ENCODE peak calls at places on chromosomes 5 and 9, in seven cellular contexts. G, U, P, I, X, Z and K are unnamed samples.

GRCh38 chr9:120259100-120259499 is 320.9 kb downstream of the CDK5RAP2 start:
- DNase-seq in G (no peak), Z (no peak), X (no peak), P (no peak), U (no peak), I (no peak), K (no peak)

GRCh38 chr9:119675951-119676350 is 306.7 kb upstream of the BRINP1 start:
- DNase-seq in G (no peak), P (no peak), I (no peak), U (no peak), X (no peak), Z (no peak), K (no peak)

GRCh38 chr9:106648799-106649198 is 214.2 kb upstream of the ZNF462 start:
- DNase-seq in U (no peak), Z (no peak), G (no peak), I (no peak), X (no peak), P (no peak), K (no peak)

GRCh38 chr9:124911766-124912165 is 29.1 kb downstream of the GOLGA1 start:
- DNase-seq in Z (no peak), X (no peak), P (no peak), I (no peak), G (no peak), U (no peak), K (no peak)

GRCh38 chr9:21558627-21559401 is 76.7 kb upstream of the IFNE start:
- DNase-seq in U (no peak), P (no peak), G (no peak), I (no peak), X (no peak), Z (no peak), K (no peak)

GRCh38 chr5:150593593-150593992 is 46.9 kb upstream of the SYNPO start:
- DNase-seq in Z (no peak), P (no peak), U (no peak), I (no peak), G (no peak), X (no peak), K (no peak)

GRCh38 chr9:128860937-128861336 is 20.8 kb downstream of the KYAT1 start:
- DNase-seq in X (no peak), G (no peak), P (no peak), Z (no peak), U (no peak), I (no peak), K (no peak)

GRCh38 chr9:68780735-68781134 is 75.7 kb downstream of the PIP5K1B start:
- DNase-seq in G (no peak), I (no peak), U (no peak), Z (no peak), X (no peak), P (no peak), K (no peak)

GRCh38 chr9:34143116-34143515 is 16.6 kb upstream of the DCAF12 start:
- DNase-seq in G (no peak), X (no peak), Z (no peak), U (no peak), P (no peak), I (no peak), K (no peak)

GRCh38 chr9:34145165-34145564 is 18.7 kb upstream of the DCAF12 start:
- DNase-seq in G (no peak), P (no peak), Z (no peak), U (no peak), I (no peak), X (peak; percentile 32), K (no peak)

GRCh38 chr9:34140853-34141252 is 14.4 kb upstream of the DCAF12 start:
- DNase-seq in G (no peak), I (no peak), Z (no peak), X (no peak), P (no peak), U (no peak), K (no peak)

GRCh38 chr9:34134521-34134920 is 8.0 kb upstream of the DCAF12 start:
- DNase-seq in G (no peak), P (no peak), X (no peak), Z (no peak), I (no peak), U (no peak), K (no peak)

DNA sequence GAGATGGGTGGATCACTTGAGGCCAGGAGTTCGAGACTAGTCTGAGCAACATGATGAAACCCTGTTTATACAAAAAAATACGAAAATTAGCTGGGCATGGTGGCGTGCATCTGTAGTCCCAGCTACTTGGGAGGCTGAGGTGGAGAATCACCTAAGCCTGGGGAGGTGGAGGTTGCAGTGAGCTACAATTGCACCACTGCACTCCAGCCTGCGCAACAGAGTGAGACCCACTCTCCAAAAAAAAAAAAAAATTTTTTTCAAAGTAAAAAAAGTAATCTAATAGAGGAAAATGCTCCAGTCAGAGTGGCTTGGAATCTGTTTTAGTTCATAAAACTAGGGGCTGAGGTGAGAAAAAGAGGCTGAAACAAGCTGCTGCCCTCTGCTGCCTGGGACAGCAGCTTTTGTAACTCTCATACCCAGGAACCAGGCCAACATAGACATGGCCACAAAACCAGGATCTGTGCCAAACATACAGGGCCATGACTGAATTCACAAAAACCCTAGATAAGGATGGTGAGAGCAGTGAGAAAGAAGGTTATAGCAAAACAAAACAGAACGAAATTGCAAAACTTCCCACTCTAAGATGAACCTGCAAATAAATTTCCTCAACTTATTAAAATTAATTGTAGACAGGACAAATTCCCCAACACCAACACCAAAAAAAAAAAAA is 13.1 kb upstream of the DCAF12 start:
- DNase-seq in G (no peak), P (peak; percentile 85), Z (peak; percentile 63), X (peak; percentile 56), U (no peak), I (no peak), K (no peak)
- TF ChIP-seq CTCF in G (peak; percentile 38), P (peak; percentile 12), Z (no peak), X (peak; percentile 29), U (no peak), I (peak; percentile 61), K (no peak)

DNA sequence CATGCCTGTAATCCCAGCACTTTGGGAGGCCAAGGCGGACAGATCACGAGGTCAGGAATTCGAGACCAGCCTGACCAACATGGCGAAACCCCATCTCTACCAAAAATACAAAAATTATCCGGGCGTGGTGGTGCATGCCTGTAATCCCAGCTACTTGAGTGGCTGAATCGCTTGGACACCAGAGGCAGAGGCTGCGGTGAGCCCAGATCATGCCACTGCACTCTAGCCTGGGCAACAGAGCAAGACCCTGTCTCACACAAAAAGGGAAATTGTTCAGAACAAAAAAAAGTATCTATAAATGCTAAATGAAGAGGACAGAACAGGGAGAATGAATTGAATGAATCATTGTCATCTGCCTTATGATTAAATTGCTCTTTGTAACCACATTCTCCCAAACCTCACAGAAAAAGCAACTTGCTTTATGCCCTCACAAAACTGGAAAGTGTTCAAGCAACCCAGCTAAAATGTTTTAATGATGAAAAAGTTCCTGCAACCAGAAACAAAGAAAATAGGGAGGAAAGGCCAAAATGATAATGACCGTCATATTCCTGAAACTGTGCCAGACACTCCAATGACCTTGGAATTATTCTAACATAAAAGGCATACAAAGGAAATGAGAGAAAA is 83.7 kb downstream of the SERINC5 start:
- DNase-seq in Z (no peak), U (no peak), I (no peak), G (no peak), P (no peak), X (no peak), K (no peak)
- TF ChIP-seq POLR2A in Z (no peak), U (no peak), I (no peak), G (no peak), P (no peak), X (no peak), K (no peak)

GRCh38 chr5:139296198-139296597 is 2.7 kb downstream of the MATR3 start:
- DNase-seq in G (no peak), U (no peak), P (no peak), I (no peak), Z (no peak), X (no peak), K (no peak)

GRCh38 chr5:139296862-139297326 is 3.4 kb downstream of the MATR3 start:
- DNase-seq in U (no peak), P (no peak), G (no peak), X (no peak), Z (no peak), I (no peak), K (no peak)

GRCh38 chr5:139297439-139298133 is 4.0 kb downstream of the MATR3 start:
- DNase-seq in Z (no peak), X (no peak), U (no peak), I (no peak), P (no peak), G (no peak), K (no peak)

GRCh38 chr5:139299477-139299876 is 5.9 kb downstream of the MATR3 start:
- DNase-seq in P (no peak), I (no peak), G (no peak), X (no peak), U (no peak), Z (no peak), K (no peak)

GRCh38 chr5:139298242-139298641 is 4.7 kb downstream of the MATR3 start:
- DNase-seq in I (no peak), P (no peak), U (no peak), X (no peak), Z (no peak), G (no peak), K (no peak)
- TF ChIP-seq CTCF in I (no peak), P (no peak), U (no peak), X (no peak), Z (no peak), G (no peak), K (no peak)

GRCh38 chr5:16461782-16462181 is 3.8 kb downstream of the ZNF622 start:
- DNase-seq in I (no peak), U (no peak), X (no peak), G (no peak), Z (no peak), P (no peak), K (no peak)

GRCh38 chr5:16467363-16468219 is 2.0 kb upstream of the ZNF622 start:
- DNase-seq in X (peak; percentile 16), P (no peak), G (peak; percentile 57), Z (no peak), U (no peak), I (no peak), K (no peak)

GRCh38 chr5:16461026-16461425 is 4.6 kb downstream of the ZNF622 start:
- DNase-seq in G (no peak), X (no peak), U (no peak), Z (no peak), P (no peak), I (no peak), K (no peak)

GRCh38 chr5:16464664-16465543 is 696 bp downstream of the ZNF622 start:
- DNase-seq in I (peak; percentile 56), Z (no peak), U (no peak), G (no peak), P (no peak), X (peak; percentile 49), K (no peak)

DNA sequence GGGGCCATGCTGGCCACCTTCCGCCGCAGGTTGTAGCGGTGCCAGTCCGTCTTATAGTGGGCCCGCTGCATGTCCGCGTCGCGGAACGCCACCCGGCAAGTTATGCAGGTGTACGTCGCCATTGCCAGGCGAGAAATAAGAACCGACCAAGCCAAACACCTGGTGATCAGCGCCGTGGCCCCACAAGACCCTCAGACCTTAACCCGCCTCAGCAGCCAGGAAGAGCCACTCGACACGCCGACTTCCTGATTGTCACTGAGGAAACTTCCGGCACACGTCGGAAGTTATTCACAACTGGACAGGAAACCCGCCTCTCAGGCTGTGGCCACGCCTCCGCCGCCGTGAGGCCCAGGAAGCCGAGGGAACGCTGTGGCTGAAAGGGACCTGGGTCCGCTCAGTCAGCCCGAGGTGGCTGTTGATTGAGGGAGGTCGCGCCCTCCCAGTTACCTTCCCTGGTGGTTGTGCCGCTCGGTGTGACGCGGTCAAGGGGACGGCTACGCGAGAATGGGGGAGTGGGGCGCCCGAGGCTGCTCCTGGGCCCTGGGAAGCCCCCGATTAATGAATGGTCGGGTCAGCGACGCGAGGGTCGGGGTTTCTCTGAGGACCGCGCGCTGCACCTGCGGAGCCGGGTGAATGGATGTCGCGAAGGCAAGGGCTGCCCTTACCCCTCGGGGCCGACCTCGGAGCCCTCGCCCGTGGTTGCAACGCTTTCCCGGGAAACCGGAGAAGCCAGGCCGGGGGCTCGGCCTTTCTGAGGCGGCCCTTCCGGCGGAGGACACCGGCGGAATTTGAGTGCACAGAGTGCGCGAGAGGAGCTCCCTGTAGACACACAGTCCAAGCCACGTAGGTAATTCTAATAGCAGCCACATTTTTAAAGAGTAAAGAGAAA is at the start of gene ZNF622:
- DNase-seq in X (peak; percentile 96), I (peak; percentile 93), U (peak; percentile 89), P (peak; percentile 94), Z (peak; percentile 81), G (peak; percentile 68), K (peak; percentile 54)
- TF ChIP-seq POLR2A in X (peak; percentile 98), I (peak; percentile 31), U (peak; percentile 56), P (peak; percentile 85), Z (peak; percentile 57), G (peak; percentile 99), K (peak; percentile 83)